ENCODE peak calls at places on chromosomes 1 and 21, in five cellular contexts. One of them, this sample, is unnamed.

GRCh38 chr1:8862528-8862927 is 16.0 kb downstream of the ENO1 start:
- DNase-seq in NAMALWA: peak
- DNase-seq in stimulated activated CD4-positive, alpha-beta T cell treated with anti-CD3 and anti-CD28 coated beads, Interleukin-4, amount 100 ng/mL, for 1 hour: no peak
- DNase-seq in NCI-H1694 treated with DMSO at 0.1 percent for 48 hours: no peak
- DNase-seq in thoracic aorta: no peak
- DNase-seq in this sample: no peak

GRCh38 chr1:225917536-225917935 is 6.5 kb downstream of the PYCR2 start:
- DNase-seq in NAMALWA: no peak
- DNase-seq in stimulated activated CD4-positive, alpha-beta T cell treated with anti-CD3 and anti-CD28 coated beads, Interleukin-4, amount 100 ng/mL, for 1 hour: no peak
- DNase-seq in NCI-H1694 treated with DMSO at 0.1 percent for 48 hours: no peak
- DNase-seq in thoracic aorta: no peak
- DNase-seq in this sample: no peak

GRCh38 chr1:226953175-226953800 is 13.2 kb downstream of the COQ8A start:
- DNase-seq in NAMALWA: no peak
- DNase-seq in stimulated activated CD4-positive, alpha-beta T cell treated with anti-CD3 and anti-CD28 coated beads, Interleukin-4, amount 100 ng/mL, for 1 hour: no peak
- DNase-seq in NCI-H1694 treated with DMSO at 0.1 percent for 48 hours: no peak
- DNase-seq in thoracic aorta: no peak
- DNase-seq in this sample: no peak

GRCh38 chr21:45859041-45859761 is 122.4 kb upstream of the COL6A1 start:
- DNase-seq in NAMALWA: no peak
- DNase-seq in stimulated activated CD4-positive, alpha-beta T cell treated with anti-CD3 and anti-CD28 coated beads, Interleukin-4, amount 100 ng/mL, for 1 hour: no peak
- DNase-seq in NCI-H1694 treated with DMSO at 0.1 percent for 48 hours: no peak
- DNase-seq in thoracic aorta: no peak
- DNase-seq in this sample: no peak

GRCh38 chr1:153932071-153932592 is 9.4 kb upstream of the GATAD2B start:
- DNase-seq in NAMALWA: no peak
- DNase-seq in stimulated activated CD4-positive, alpha-beta T cell treated with anti-CD3 and anti-CD28 coated beads, Interleukin-4, amount 100 ng/mL, for 1 hour: no peak
- DNase-seq in NCI-H1694 treated with DMSO at 0.1 percent for 48 hours: no peak
- DNase-seq in thoracic aorta: no peak
- DNase-seq in this sample: no peak

GRCh38 chr1:152479792-152480595 is 30.6 kb upstream of the LCE5A start:
- DNase-seq in NAMALWA: peak
- DNase-seq in stimulated activated CD4-positive, alpha-beta T cell treated with anti-CD3 and anti-CD28 coated beads, Interleukin-4, amount 100 ng/mL, for 1 hour: peak
- DNase-seq in NCI-H1694 treated with DMSO at 0.1 percent for 48 hours: no peak
- DNase-seq in thoracic aorta: no peak
- DNase-seq in this sample: peak

GRCh38 chr1:86748622-86749373 is 44.4 kb downstream of the SH3GLB1 start:
- DNase-seq in NAMALWA: no peak
- DNase-seq in stimulated activated CD4-positive, alpha-beta T cell treated with anti-CD3 and anti-CD28 coated beads, Interleukin-4, amount 100 ng/mL, for 1 hour: no peak
- DNase-seq in NCI-H1694 treated with DMSO at 0.1 percent for 48 hours: no peak
- DNase-seq in thoracic aorta: no peak
- DNase-seq in this sample: no peak

GRCh38 chr1:12035306-12035705 is 16.0 kb downstream of the MIIP start:
- DNase-seq in NAMALWA: no peak
- DNase-seq in stimulated activated CD4-positive, alpha-beta T cell treated with anti-CD3 and anti-CD28 coated beads, Interleukin-4, amount 100 ng/mL, for 1 hour: no peak
- DNase-seq in NCI-H1694 treated with DMSO at 0.1 percent for 48 hours: no peak
- DNase-seq in thoracic aorta: no peak
- DNase-seq in this sample: no peak

GRCh38 chr1:159591981-159592380 is 4.4 kb downstream of the APCS start:
- DNase-seq in NAMALWA: no peak
- DNase-seq in stimulated activated CD4-positive, alpha-beta T cell treated with anti-CD3 and anti-CD28 coated beads, Interleukin-4, amount 100 ng/mL, for 1 hour: no peak
- DNase-seq in NCI-H1694 treated with DMSO at 0.1 percent for 48 hours: no peak
- DNase-seq in thoracic aorta: no peak
- DNase-seq in this sample: no peak

GRCh38 chr1:36161656-36162531 is 5.9 kb downstream of the MAP7D1 start:
- DNase-seq in NAMALWA: peak
- DNase-seq in stimulated activated CD4-positive, alpha-beta T cell treated with anti-CD3 and anti-CD28 coated beads, Interleukin-4, amount 100 ng/mL, for 1 hour: peak
- DNase-seq in NCI-H1694 treated with DMSO at 0.1 percent for 48 hours: no peak
- DNase-seq in thoracic aorta: no peak
- DNase-seq in this sample: no peak

GRCh38 chr1:212980123-212980800 is 29.9 kb downstream of the VASH2 start:
- DNase-seq in NAMALWA: no peak
- DNase-seq in stimulated activated CD4-positive, alpha-beta T cell treated with anti-CD3 and anti-CD28 coated beads, Interleukin-4, amount 100 ng/mL, for 1 hour: no peak
- DNase-seq in NCI-H1694 treated with DMSO at 0.1 percent for 48 hours: no peak
- DNase-seq in thoracic aorta: no peak
- DNase-seq in this sample: no peak

GRCh38 chr1:3038571-3039181 is 17.4 kb downstream of the ACTRT2 start:
- DNase-seq in NAMALWA: no peak
- DNase-seq in stimulated activated CD4-positive, alpha-beta T cell treated with anti-CD3 and anti-CD28 coated beads, Interleukin-4, amount 100 ng/mL, for 1 hour: no peak
- DNase-seq in NCI-H1694 treated with DMSO at 0.1 percent for 48 hours: no peak
- DNase-seq in thoracic aorta: no peak
- DNase-seq in this sample: no peak

GRCh38 chr1:183841950-183842816 is 37.3 kb downstream of the RGL1 start:
- DNase-seq in NAMALWA: peak
- DNase-seq in stimulated activated CD4-positive, alpha-beta T cell treated with anti-CD3 and anti-CD28 coated beads, Interleukin-4, amount 100 ng/mL, for 1 hour: no peak
- DNase-seq in NCI-H1694 treated with DMSO at 0.1 percent for 48 hours: no peak
- DNase-seq in thoracic aorta: no peak
- DNase-seq in this sample: no peak

GRCh38 chr1:67126111-67126746 is 8.5 kb downstream of the C1orf141 start:
- DNase-seq in NAMALWA: no peak
- DNase-seq in stimulated activated CD4-positive, alpha-beta T cell treated with anti-CD3 and anti-CD28 coated beads, Interleukin-4, amount 100 ng/mL, for 1 hour: no peak
- DNase-seq in NCI-H1694 treated with DMSO at 0.1 percent for 48 hours: no peak
- DNase-seq in thoracic aorta: no peak
- DNase-seq in this sample: no peak

GRCh38 chr1:94094466-94095111 is 26.4 kb downstream of the ABCA4 start:
- DNase-seq in NAMALWA: no peak
- DNase-seq in stimulated activated CD4-positive, alpha-beta T cell treated with anti-CD3 and anti-CD28 coated beads, Interleukin-4, amount 100 ng/mL, for 1 hour: no peak
- DNase-seq in NCI-H1694 treated with DMSO at 0.1 percent for 48 hours: no peak
- DNase-seq in thoracic aorta: peak
- DNase-seq in this sample: no peak

GRCh38 chr1:22636369-22636768 is at the start of gene C1QA:
- DNase-seq in NAMALWA: no peak
- DNase-seq in stimulated activated CD4-positive, alpha-beta T cell treated with anti-CD3 and anti-CD28 coated beads, Interleukin-4, amount 100 ng/mL, for 1 hour: no peak
- DNase-seq in NCI-H1694 treated with DMSO at 0.1 percent for 48 hours: no peak
- DNase-seq in thoracic aorta: no peak
- DNase-seq in this sample: no peak

GRCh38 chr21:31459457-31459856 is 115.4 kb upstream of the TIAM1 start:
- DNase-seq in NAMALWA: no peak
- DNase-seq in stimulated activated CD4-positive, alpha-beta T cell treated with anti-CD3 and anti-CD28 coated beads, Interleukin-4, amount 100 ng/mL, for 1 hour: no peak
- DNase-seq in NCI-H1694 treated with DMSO at 0.1 percent for 48 hours: no peak
- DNase-seq in thoracic aorta: no peak
- DNase-seq in this sample: no peak

GRCh38 chr1:22239378-22239777 is 96.5 kb upstream of the WNT4 start:
- DNase-seq in NAMALWA: no peak
- DNase-seq in stimulated activated CD4-positive, alpha-beta T cell treated with anti-CD3 and anti-CD28 coated beads, Interleukin-4, amount 100 ng/mL, for 1 hour: no peak
- DNase-seq in NCI-H1694 treated with DMSO at 0.1 percent for 48 hours: no peak
- DNase-seq in thoracic aorta: no peak
- DNase-seq in this sample: no peak

GRCh38 chr1:1759456-1760344 is 18.6 kb downstream of the NADK start:
- DNase-seq in NAMALWA: no peak
- DNase-seq in stimulated activated CD4-positive, alpha-beta T cell treated with anti-CD3 and anti-CD28 coated beads, Interleukin-4, amount 100 ng/mL, for 1 hour: no peak
- DNase-seq in NCI-H1694 treated with DMSO at 0.1 percent for 48 hours: no peak
- DNase-seq in thoracic aorta: no peak
- DNase-seq in this sample: no peak

This sample was measured in HAP-1.